ENCODE peak calls at places on chromosomes 13 and 19, in five cellular contexts. One of them, this sample, is unnamed.

GRCh38 chr13:29105779-29106178 is 285.6 kb downstream of the MTUS2 start:
- DNase-seq in omental fat pad: no peak
- DNase-seq in kidney: no peak
- DNase-seq in CD4-positive, alpha-beta T cell: no peak
- DNase-seq in neural progenitor cell: peak
- DNase-seq in this sample: no peak

GRCh38 chr13:110287031-110287828 is 19.7 kb downstream of the COL4A1 start:
- DNase-seq in omental fat pad: no peak
- DNase-seq in kidney: no peak
- DNase-seq in CD4-positive, alpha-beta T cell: no peak
- DNase-seq in neural progenitor cell: no peak
- DNase-seq in this sample: no peak

GRCh38 chr13:33582121-33582520 is 235.8 kb upstream of the RFC3 start:
- DNase-seq in omental fat pad: no peak
- DNase-seq in kidney: no peak
- DNase-seq in CD4-positive, alpha-beta T cell: no peak
- DNase-seq in neural progenitor cell: no peak
- DNase-seq in this sample: no peak

GRCh38 chr13:33326723-33327122 is 41.2 kb upstream of the STARD13 start:
- DNase-seq in omental fat pad: no peak
- DNase-seq in kidney: no peak
- DNase-seq in CD4-positive, alpha-beta T cell: no peak
- DNase-seq in neural progenitor cell: no peak
- DNase-seq in this sample: no peak

GRCh38 chr19:7869910-7870511 is 4.2 kb downstream of the PRR36 start:
- DNase-seq in omental fat pad: no peak
- DNase-seq in kidney: peak
- DNase-seq in CD4-positive, alpha-beta T cell: peak
- DNase-seq in neural progenitor cell: peak
- DNase-seq in this sample: no peak

GRCh38 chr19:30512748-30513389 is 140.7 kb downstream of the ZNF536 start:
- DNase-seq in omental fat pad: no peak
- DNase-seq in kidney: no peak
- DNase-seq in CD4-positive, alpha-beta T cell: no peak
- DNase-seq in neural progenitor cell: no peak
- DNase-seq in this sample: no peak

GRCh38 chr13:21465710-21466160 is 6.6 kb upstream of the ZDHHC20 start:
- DNase-seq in omental fat pad: no peak
- DNase-seq in kidney: no peak
- DNase-seq in CD4-positive, alpha-beta T cell: no peak
- DNase-seq in neural progenitor cell: peak
- DNase-seq in this sample: no peak

GRCh38 chr19:56839665-56840451 is 668 bp downstream of the PEG3 start:
- DNase-seq in omental fat pad: peak
- DNase-seq in kidney: peak
- DNase-seq in CD4-positive, alpha-beta T cell: no peak
- DNase-seq in neural progenitor cell: no peak
- DNase-seq in this sample: peak

GRCh38 chr19:40799558-40800338 is 757 bp downstream of the EGLN2 start:
- DNase-seq in omental fat pad: no peak
- DNase-seq in kidney: peak
- DNase-seq in CD4-positive, alpha-beta T cell: no peak
- DNase-seq in neural progenitor cell: peak
- DNase-seq in this sample: no peak

GRCh38 chr19:30293051-30293785 is 79.0 kb upstream of the ZNF536 start:
- DNase-seq in omental fat pad: no peak
- DNase-seq in kidney: no peak
- DNase-seq in CD4-positive, alpha-beta T cell: no peak
- DNase-seq in neural progenitor cell: no peak
- DNase-seq in this sample: peak

GRCh38 chr13:99432637-99433542 is 68.4 kb upstream of the TM9SF2 start:
- DNase-seq in omental fat pad: peak
- DNase-seq in kidney: peak
- DNase-seq in CD4-positive, alpha-beta T cell: peak
- DNase-seq in neural progenitor cell: peak
- DNase-seq in this sample: peak

GRCh38 chr19:5686326-5686646 is 3.8 kb upstream of the RPL36 start:
- DNase-seq in omental fat pad: no peak
- DNase-seq in kidney: no peak
- DNase-seq in CD4-positive, alpha-beta T cell: no peak
- DNase-seq in neural progenitor cell: no peak
- DNase-seq in this sample: no peak

DNA sequence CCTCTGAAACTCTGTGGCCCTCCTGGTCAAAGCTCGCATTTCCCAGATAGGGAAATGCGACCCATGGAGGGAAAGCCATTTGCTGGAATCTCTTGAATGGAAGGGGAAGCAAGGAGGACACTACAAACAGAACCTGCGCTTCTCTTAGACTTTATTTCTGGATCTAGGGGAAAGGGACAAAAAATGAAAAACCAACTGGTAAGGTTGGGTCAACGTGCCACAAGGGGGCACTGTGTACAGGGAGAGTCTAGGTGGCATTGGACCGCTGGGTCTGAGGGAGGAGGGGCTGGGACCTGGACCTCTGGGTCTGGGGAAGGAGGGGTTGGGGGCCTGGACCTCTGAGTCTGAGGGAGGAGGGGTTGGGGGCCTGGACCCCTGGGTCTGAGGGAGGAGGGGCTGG is 5.0 kb downstream of the KLK4 start:
- DNase-seq in omental fat pad: no peak
- DNase-seq in kidney: no peak
- DNase-seq in CD4-positive, alpha-beta T cell: peak
- DNase-seq in neural progenitor cell: peak
- DNase-seq in this sample: no peak
- TF ChIP-seq CTCF in omental fat pad: no peak
- TF ChIP-seq CTCF in kidney: peak
- TF ChIP-seq CTCF in CD4-positive, alpha-beta T cell: peak
- TF ChIP-seq CTCF in neural progenitor cell: peak
- TF ChIP-seq CTCF in this sample: peak

GRCh38 chr13:59787679-59788078 is 376.0 kb downstream of the DIAPH3 start:
- DNase-seq in omental fat pad: no peak
- DNase-seq in kidney: no peak
- DNase-seq in CD4-positive, alpha-beta T cell: no peak
- DNase-seq in neural progenitor cell: peak
- DNase-seq in this sample: no peak
- TF ChIP-seq CTCF in omental fat pad: no peak
- TF ChIP-seq CTCF in kidney: no peak
- TF ChIP-seq CTCF in CD4-positive, alpha-beta T cell: no peak
- TF ChIP-seq CTCF in neural progenitor cell: no peak
- TF ChIP-seq CTCF in this sample: no peak

DNA sequence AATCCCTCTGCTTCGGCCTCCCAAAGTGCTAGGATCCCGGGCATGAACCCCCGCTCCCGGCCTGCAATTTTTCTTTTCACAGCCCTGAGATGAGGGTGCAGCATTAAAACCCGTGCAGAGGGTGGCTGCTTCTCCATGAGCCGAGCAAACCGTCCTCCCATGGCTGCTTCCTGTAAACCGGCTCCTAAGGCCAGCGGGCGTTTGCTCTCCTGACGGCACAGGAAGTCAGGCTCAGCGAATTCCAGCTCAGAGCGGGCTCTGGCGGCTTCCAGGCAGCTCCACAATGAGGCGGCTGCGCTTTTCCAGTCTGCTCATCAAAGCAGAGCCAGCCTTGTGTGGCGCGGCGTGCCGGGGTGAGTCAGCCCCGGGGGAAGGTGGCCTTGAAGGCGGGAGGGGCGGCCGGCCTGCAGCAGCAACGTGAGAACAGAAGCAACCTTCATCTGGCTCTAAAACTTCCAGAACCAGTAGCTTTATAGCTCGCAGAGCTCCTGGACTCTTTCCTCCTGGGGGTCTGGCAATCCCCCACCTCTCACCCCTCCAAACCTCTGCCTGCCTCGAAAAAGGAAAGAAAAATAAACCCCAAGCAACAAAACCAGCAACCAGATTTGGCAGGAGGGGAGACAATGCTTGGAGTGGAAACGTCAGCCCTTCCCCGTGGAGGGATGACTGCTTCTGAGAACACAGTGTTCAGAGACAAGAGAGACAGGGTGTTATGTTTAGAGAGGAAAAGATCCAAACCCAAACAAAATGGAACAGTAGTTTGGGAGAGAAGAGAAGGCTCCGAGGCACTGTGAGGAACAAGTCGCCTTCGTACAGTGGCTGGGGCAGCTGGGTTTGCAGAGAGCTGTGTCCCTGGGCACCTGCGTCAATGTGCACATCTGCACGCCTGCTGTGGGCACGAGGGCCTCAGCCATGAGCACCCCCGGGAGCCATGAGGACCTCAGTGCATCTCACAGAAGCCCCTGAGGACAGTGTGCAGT is 67.8 kb downstream of the GADD45B start:
- DNase-seq in omental fat pad: peak
- DNase-seq in kidney: peak
- DNase-seq in CD4-positive, alpha-beta T cell: peak
- DNase-seq in neural progenitor cell: peak
- DNase-seq in this sample: peak
- TF ChIP-seq CTCF in omental fat pad: no peak
- TF ChIP-seq CTCF in kidney: peak
- TF ChIP-seq CTCF in CD4-positive, alpha-beta T cell: no peak
- TF ChIP-seq CTCF in neural progenitor cell: no peak
- TF ChIP-seq CTCF in this sample: peak

GRCh38 chr13:40813662-40814454 is 24.4 kb downstream of the SLC25A15 start:
- DNase-seq in omental fat pad: no peak
- DNase-seq in kidney: no peak
- DNase-seq in CD4-positive, alpha-beta T cell: no peak
- DNase-seq in neural progenitor cell: peak
- DNase-seq in this sample: no peak
- TF ChIP-seq CTCF in omental fat pad: no peak
- TF ChIP-seq CTCF in kidney: peak
- TF ChIP-seq CTCF in CD4-positive, alpha-beta T cell: peak
- TF ChIP-seq CTCF in neural progenitor cell: peak
- TF ChIP-seq CTCF in this sample: no peak

GRCh38 chr19:35555301-35556005 is 8.0 kb downstream of the ATP4A start:
- DNase-seq in omental fat pad: no peak
- DNase-seq in kidney: peak
- DNase-seq in CD4-positive, alpha-beta T cell: no peak
- DNase-seq in neural progenitor cell: peak
- DNase-seq in this sample: no peak
- TF ChIP-seq CTCF in omental fat pad: no peak
- TF ChIP-seq CTCF in kidney: no peak
- TF ChIP-seq CTCF in CD4-positive, alpha-beta T cell: no peak
- TF ChIP-seq CTCF in neural progenitor cell: peak
- TF ChIP-seq CTCF in this sample: no peak